ENCODE peak calls at places on chromosomes 5 and 9, in seven cellular contexts. A, O, D, Y, J, B and H are unnamed samples.
A peak's percentile ranks its signal among the peaks of the same experiment; 100 is the strongest.

GRCh38 chr9:37026085-37026935 is 7.8 kb downstream of the PAX5 start:
- DNase-seq in A (peak; percentile 5), O (no peak), D (no peak), Y (no peak), J (peak; percentile 49), B (peak; percentile 77), H (no peak)

GRCh38 chr5:114206640-114207039 is 155.2 kb upstream of the KCNN2 start:
- DNase-seq in A (no peak), O (no peak), D (no peak), Y (no peak), J (no peak), B (no peak), H (no peak)

GRCh38 chr5:42573386-42573785 is 150.1 kb downstream of the GHR start:
- DNase-seq in A (no peak), O (no peak), D (no peak), Y (no peak), J (no peak), B (no peak), H (no peak)

GRCh38 chr9:127221695-127222094 is 42.9 kb upstream of the GARNL3 start:
- DNase-seq in A (no peak), O (no peak), D (no peak), Y (no peak), J (no peak), B (peak; percentile 56), H (no peak)

GRCh38 chr5:93610581-93611167 is 27.7 kb downstream of the NR2F1 start:
- DNase-seq in A (no peak), O (no peak), D (no peak), Y (no peak), J (no peak), B (no peak), H (peak; percentile 21)

GRCh38 chr5:1747079-1747802 is 52.4 kb downstream of the MRPL36 start:
- DNase-seq in A (no peak), O (no peak), D (no peak), Y (no peak), J (no peak), B (peak; percentile 76), H (no peak)

GRCh38 chr9:119412399-119412798 is 43.2 kb upstream of the BRINP1 start:
- DNase-seq in A (no peak), O (no peak), D (no peak), Y (no peak), J (no peak), B (no peak), H (no peak)

GRCh38 chr9:4207476-4207875 is 92.4 kb downstream of the GLIS3 start:
- DNase-seq in A (no peak), O (no peak), D (no peak), Y (no peak), J (no peak), B (no peak), H (no peak)

GRCh38 chr5:149749481-149750365 is 19.6 kb downstream of the PPARGC1B start:
- DNase-seq in A (no peak), O (peak; percentile 7), D (no peak), Y (no peak), J (no peak), B (no peak), H (peak; percentile 26)

GRCh38 chr5:135295852-135296251 is 103.2 kb downstream of the MACROH2A1 start:
- DNase-seq in A (no peak), O (no peak), D (no peak), Y (no peak), J (no peak), B (no peak), H (no peak)

GRCh38 chr9:88310310-88310980 is 77.8 kb upstream of the SPIN1 start:
- DNase-seq in A (no peak), O (no peak), D (no peak), Y (no peak), J (no peak), B (no peak), H (no peak)

GRCh38 chr9:105284463-105284862 is 40.0 kb downstream of the SLC44A1 start:
- DNase-seq in A (no peak), O (no peak), D (no peak), Y (no peak), J (no peak), B (no peak), H (no peak)

GRCh38 chr9:101235105-101235866 is 149.5 kb downstream of the BAAT start:
- DNase-seq in A (no peak), O (peak; percentile 6), D (no peak), Y (no peak), J (no peak), B (no peak), H (no peak)

GRCh38 chr5:42949348-42950090 is 90.6 kb downstream of the ANXA2R start:
- DNase-seq in A (peak; percentile 29), O (peak; percentile 67), D (peak; percentile 48), Y (peak; percentile 58), J (peak; percentile 34), B (peak; percentile 91), H (no peak)

GRCh38 chr9:19369107-19369506 is 10.9 kb downstream of the RPS6 start:
- DNase-seq in A (no peak), O (no peak), D (no peak), Y (no peak), J (no peak), B (no peak), H (no peak)

GRCh38 chr9:114803886-114804285 is 2.0 kb downstream of the TNFSF15 start:
- DNase-seq in A (no peak), O (peak; percentile 53), D (no peak), Y (no peak), J (no peak), B (no peak), H (peak; percentile 79)

GRCh38 chr9:6703898-6704639 is 53.7 kb upstream of the KDM4C start:
- DNase-seq in A (peak; percentile 63), O (peak; percentile 79), D (peak; percentile 57), Y (peak; percentile 92), J (peak; percentile 88), B (peak; percentile 96), H (peak; percentile 80)

GRCh38 chr9:13457795-13458194 is 178.3 kb upstream of the MPDZ start:
- DNase-seq in A (no peak), O (no peak), D (no peak), Y (no peak), J (no peak), B (no peak), H (no peak)

GRCh38 chr5:107157811-107158210 is 512.9 kb downstream of the EFNA5 start:
- DNase-seq in A (no peak), O (no peak), D (no peak), Y (no peak), J (no peak), B (no peak), H (no peak)

GRCh38 chr5:176774216-176775171 is 35.9 kb upstream of the UNC5A start:
- DNase-seq in A (no peak), O (no peak), D (no peak), Y (no peak), J (no peak), B (peak; percentile 65), H (no peak)

GRCh38 chr9:123372766-123373446 is 16.9 kb downstream of the CRB2 start:
- DNase-seq in A (no peak), O (no peak), D (no peak), Y (no peak), J (no peak), B (no peak), H (no peak)

GRCh38 chr5:176533894-176534611 is 3.1 kb downstream of the RNF44 start:
- DNase-seq in A (no peak), O (peak; percentile 16), D (peak; percentile 51), Y (peak; percentile 49), J (no peak), B (no peak), H (no peak)

GRCh38 chr5:59798862-59799667 is 94.5 kb downstream of the PDE4D start:
- DNase-seq in A (no peak), O (peak; percentile 61), D (no peak), Y (no peak), J (peak; percentile 70), B (no peak), H (peak; percentile 62)

GRCh38 chr9:5510360-5510931 is at the start of gene PDCD1LG2:
- DNase-seq in A (peak; percentile 49), O (peak; percentile 89), D (no peak), Y (no peak), J (no peak), B (no peak), H (peak; percentile 89)

GRCh38 chr5:58235279-58235678 is 224.6 kb downstream of the PLK2 start:
- DNase-seq in A (no peak), O (peak; percentile 37), D (no peak), Y (no peak), J (no peak), B (no peak), H (peak; percentile 78)

GRCh38 chr9:104849023-104849422 is 78.9 kb downstream of the ABCA1 start:
- DNase-seq in A (no peak), O (peak; percentile 44), D (no peak), Y (no peak), J (no peak), B (no peak), H (no peak)

GRCh38 chr9:124899845-124900244 is 37.9 kb downstream of the ARPC5L start:
- DNase-seq in A (no peak), O (no peak), D (no peak), Y (no peak), J (no peak), B (no peak), H (no peak)

GRCh38 chr9:116868212-116868611 is 181.1 kb downstream of the TRIM32 start:
- DNase-seq in A (no peak), O (no peak), D (no peak), Y (no peak), J (no peak), B (no peak), H (no peak)

GRCh38 chr9:123544007-123544827 is 188.2 kb downstream of the CRB2 start:
- DNase-seq in A (no peak), O (peak; percentile 56), D (no peak), Y (no peak), J (peak; percentile 68), B (no peak), H (peak; percentile 55)

GRCh38 chr5:53557386-53557785 is 3.1 kb upstream of the NDUFS4 start:
- DNase-seq in A (no peak), O (peak; percentile 52), D (no peak), Y (no peak), J (no peak), B (no peak), H (peak; percentile 6)

GRCh38 chr5:41122459-41122858 is 51.3 kb upstream of the MROH2B start:
- DNase-seq in A (no peak), O (no peak), D (no peak), Y (no peak), J (no peak), B (no peak), H (no peak)

GRCh38 chr5:110590187-110590586 is 136.3 kb downstream of the TMEM232 start:
- DNase-seq in A (no peak), O (peak; percentile 9), D (no peak), Y (no peak), J (no peak), B (no peak), H (peak; percentile 46)

GRCh38 chr5:15506146-15506545 is 6.2 kb downstream of the FBXL7 start:
- DNase-seq in A (no peak), O (peak; percentile 21), D (no peak), Y (no peak), J (no peak), B (no peak), H (no peak)

GRCh38 chr5:93578813-93579560 is 2.0 kb downstream of the NR2F1-AS1 start:
- DNase-seq in A (no peak), O (peak; percentile 14), D (no peak), Y (no peak), J (peak; percentile 39), B (peak; percentile 88), H (peak; percentile 74)